ENCODE peak calls at places on chromosome 14, in eight cellular contexts. One of them, this sample, is unnamed.

GRCh38 chr14:95320076-95320895 is 578 bp upstream of the CLMN start:
- DNase-seq in stimulated activated CD4-positive, alpha-beta T cell treated with anti-CD3 and anti-CD28 coated beads, Interleukin-2, amount 100 ng/mL, for 48 hours: no peak
- DNase-seq in GM19239: no peak
- DNase-seq in aorta: no peak
- DNase-seq in activated T-cell treated with anti-CD3 and anti-CD28 coated beads for 1 hour: no peak
- DNase-seq in caudate nucleus: no peak
- DNase-seq in NCI-H345: no peak
- DNase-seq in NCI-H774: no peak
- DNase-seq in this sample: no peak

GRCh38 chr14:91875515-91876286 is 8.4 kb upstream of the TC2N start:
- DNase-seq in stimulated activated CD4-positive, alpha-beta T cell treated with anti-CD3 and anti-CD28 coated beads, Interleukin-2, amount 100 ng/mL, for 48 hours: no peak
- DNase-seq in GM19239: no peak
- DNase-seq in aorta: no peak
- DNase-seq in activated T-cell treated with anti-CD3 and anti-CD28 coated beads for 1 hour: no peak
- DNase-seq in caudate nucleus: no peak
- DNase-seq in NCI-H345: no peak
- DNase-seq in NCI-H774: no peak
- DNase-seq in this sample: no peak

GRCh38 chr14:58747181-58747580 is 109.4 kb downstream of the DACT1 start:
- DNase-seq in stimulated activated CD4-positive, alpha-beta T cell treated with anti-CD3 and anti-CD28 coated beads, Interleukin-2, amount 100 ng/mL, for 48 hours: no peak
- DNase-seq in GM19239: no peak
- DNase-seq in aorta: no peak
- DNase-seq in activated T-cell treated with anti-CD3 and anti-CD28 coated beads for 1 hour: no peak
- DNase-seq in caudate nucleus: no peak
- DNase-seq in NCI-H345: no peak
- DNase-seq in NCI-H774: no peak
- DNase-seq in this sample: no peak

GRCh38 chr14:64475585-64476273 is 10.4 kb downstream of the AKAP5 start:
- DNase-seq in stimulated activated CD4-positive, alpha-beta T cell treated with anti-CD3 and anti-CD28 coated beads, Interleukin-2, amount 100 ng/mL, for 48 hours: no peak
- DNase-seq in GM19239: no peak
- DNase-seq in aorta: no peak
- DNase-seq in activated T-cell treated with anti-CD3 and anti-CD28 coated beads for 1 hour: no peak
- DNase-seq in caudate nucleus: no peak
- DNase-seq in NCI-H345: no peak
- DNase-seq in NCI-H774: no peak
- DNase-seq in this sample: no peak

GRCh38 chr14:23186913-23187654 is 3.6 kb upstream of the SLC7A8 start:
- DNase-seq in stimulated activated CD4-positive, alpha-beta T cell treated with anti-CD3 and anti-CD28 coated beads, Interleukin-2, amount 100 ng/mL, for 48 hours: peak; percentile 23
- DNase-seq in GM19239: no peak
- DNase-seq in aorta: no peak
- DNase-seq in activated T-cell treated with anti-CD3 and anti-CD28 coated beads for 1 hour: no peak
- DNase-seq in caudate nucleus: no peak
- DNase-seq in NCI-H345: peak; percentile 57
- DNase-seq in NCI-H774: no peak
- DNase-seq in this sample: peak; percentile 29

GRCh38 chr14:37695836-37696235 is 100.4 kb downstream of the TTC6 start:
- DNase-seq in stimulated activated CD4-positive, alpha-beta T cell treated with anti-CD3 and anti-CD28 coated beads, Interleukin-2, amount 100 ng/mL, for 48 hours: no peak
- DNase-seq in GM19239: no peak
- DNase-seq in aorta: no peak
- DNase-seq in activated T-cell treated with anti-CD3 and anti-CD28 coated beads for 1 hour: no peak
- DNase-seq in caudate nucleus: no peak
- DNase-seq in NCI-H345: no peak
- DNase-seq in NCI-H774: no peak
- DNase-seq in this sample: no peak

GRCh38 chr14:72476657-72477499 is 417.0 kb downstream of the DPF3 start:
- DNase-seq in stimulated activated CD4-positive, alpha-beta T cell treated with anti-CD3 and anti-CD28 coated beads, Interleukin-2, amount 100 ng/mL, for 48 hours: peak; percentile 38
- DNase-seq in GM19239: peak; percentile 52
- DNase-seq in aorta: no peak
- DNase-seq in activated T-cell treated with anti-CD3 and anti-CD28 coated beads for 1 hour: peak; percentile 17
- DNase-seq in caudate nucleus: no peak
- DNase-seq in NCI-H345: no peak
- DNase-seq in NCI-H774: no peak
- DNase-seq in this sample: no peak

GRCh38 chr14:23364164-23364571 is 804 bp downstream of the EFS start:
- DNase-seq in stimulated activated CD4-positive, alpha-beta T cell treated with anti-CD3 and anti-CD28 coated beads, Interleukin-2, amount 100 ng/mL, for 48 hours: no peak
- DNase-seq in GM19239: no peak
- DNase-seq in aorta: peak; percentile 77
- DNase-seq in activated T-cell treated with anti-CD3 and anti-CD28 coated beads for 1 hour: no peak
- DNase-seq in caudate nucleus: peak; percentile 17
- DNase-seq in NCI-H345: no peak
- DNase-seq in NCI-H774: no peak
- DNase-seq in this sample: no peak

GRCh38 chr14:24775919-24776318 is 141.9 kb upstream of the GZMB start:
- DNase-seq in stimulated activated CD4-positive, alpha-beta T cell treated with anti-CD3 and anti-CD28 coated beads, Interleukin-2, amount 100 ng/mL, for 48 hours: no peak
- DNase-seq in GM19239: no peak
- DNase-seq in aorta: no peak
- DNase-seq in activated T-cell treated with anti-CD3 and anti-CD28 coated beads for 1 hour: no peak
- DNase-seq in caudate nucleus: no peak
- DNase-seq in NCI-H345: no peak
- DNase-seq in NCI-H774: no peak
- DNase-seq in this sample: no peak

GRCh38 chr14:31297701-31298344 is 90.2 kb upstream of the HECTD1 start:
- DNase-seq in stimulated activated CD4-positive, alpha-beta T cell treated with anti-CD3 and anti-CD28 coated beads, Interleukin-2, amount 100 ng/mL, for 48 hours: no peak
- DNase-seq in GM19239: no peak
- DNase-seq in aorta: no peak
- DNase-seq in activated T-cell treated with anti-CD3 and anti-CD28 coated beads for 1 hour: no peak
- DNase-seq in caudate nucleus: no peak
- DNase-seq in NCI-H345: no peak
- DNase-seq in NCI-H774: no peak
- DNase-seq in this sample: no peak

GRCh38 chr14:73888971-73889370 is 2.3 kb downstream of the ZNF410 start:
- DNase-seq in stimulated activated CD4-positive, alpha-beta T cell treated with anti-CD3 and anti-CD28 coated beads, Interleukin-2, amount 100 ng/mL, for 48 hours: no peak
- DNase-seq in GM19239: no peak
- DNase-seq in aorta: no peak
- DNase-seq in activated T-cell treated with anti-CD3 and anti-CD28 coated beads for 1 hour: no peak
- DNase-seq in caudate nucleus: no peak
- DNase-seq in NCI-H345: no peak
- DNase-seq in NCI-H774: no peak
- DNase-seq in this sample: no peak

GRCh38 chr14:84036863-84037262 is 1493.1 kb upstream of the FLRT2 start:
- DNase-seq in stimulated activated CD4-positive, alpha-beta T cell treated with anti-CD3 and anti-CD28 coated beads, Interleukin-2, amount 100 ng/mL, for 48 hours: no peak
- DNase-seq in GM19239: no peak
- DNase-seq in aorta: no peak
- DNase-seq in activated T-cell treated with anti-CD3 and anti-CD28 coated beads for 1 hour: no peak
- DNase-seq in caudate nucleus: no peak
- DNase-seq in NCI-H345: no peak
- DNase-seq in NCI-H774: no peak
- DNase-seq in this sample: no peak

GRCh38 chr14:42222924-42223471 is 616.3 kb downstream of the LRFN5 start:
- DNase-seq in stimulated activated CD4-positive, alpha-beta T cell treated with anti-CD3 and anti-CD28 coated beads, Interleukin-2, amount 100 ng/mL, for 48 hours: no peak
- DNase-seq in GM19239: peak; percentile 1
- DNase-seq in aorta: no peak
- DNase-seq in activated T-cell treated with anti-CD3 and anti-CD28 coated beads for 1 hour: no peak
- DNase-seq in caudate nucleus: no peak
- DNase-seq in NCI-H345: peak; percentile 89
- DNase-seq in NCI-H774: peak; percentile 54
- DNase-seq in this sample: peak; percentile 69

GRCh38 chr14:102514987-102515733 is 5.6 kb upstream of the ANKRD9 start:
- DNase-seq in stimulated activated CD4-positive, alpha-beta T cell treated with anti-CD3 and anti-CD28 coated beads, Interleukin-2, amount 100 ng/mL, for 48 hours: no peak
- DNase-seq in GM19239: no peak
- DNase-seq in aorta: no peak
- DNase-seq in activated T-cell treated with anti-CD3 and anti-CD28 coated beads for 1 hour: no peak
- DNase-seq in caudate nucleus: no peak
- DNase-seq in NCI-H345: no peak
- DNase-seq in NCI-H774: no peak
- DNase-seq in this sample: no peak

GRCh38 chr14:75562048-75562447 is 16.4 kb upstream of the FLVCR2 start:
- DNase-seq in stimulated activated CD4-positive, alpha-beta T cell treated with anti-CD3 and anti-CD28 coated beads, Interleukin-2, amount 100 ng/mL, for 48 hours: peak; percentile 57
- DNase-seq in GM19239: no peak
- DNase-seq in aorta: no peak
- DNase-seq in activated T-cell treated with anti-CD3 and anti-CD28 coated beads for 1 hour: no peak
- DNase-seq in caudate nucleus: no peak
- DNase-seq in NCI-H345: no peak
- DNase-seq in NCI-H774: no peak
- DNase-seq in this sample: no peak

GRCh38 chr14:32559048-32559447 is 229.9 kb downstream of the AKAP6 start:
- DNase-seq in stimulated activated CD4-positive, alpha-beta T cell treated with anti-CD3 and anti-CD28 coated beads, Interleukin-2, amount 100 ng/mL, for 48 hours: no peak
- DNase-seq in GM19239: no peak
- DNase-seq in aorta: no peak
- DNase-seq in activated T-cell treated with anti-CD3 and anti-CD28 coated beads for 1 hour: no peak
- DNase-seq in caudate nucleus: no peak
- DNase-seq in NCI-H345: no peak
- DNase-seq in NCI-H774: no peak
- DNase-seq in this sample: no peak

GRCh38 chr14:103155013-103155412 is 31.8 kb downstream of the TNFAIP2 start:
- DNase-seq in stimulated activated CD4-positive, alpha-beta T cell treated with anti-CD3 and anti-CD28 coated beads, Interleukin-2, amount 100 ng/mL, for 48 hours: no peak
- DNase-seq in GM19239: no peak
- DNase-seq in aorta: peak; percentile 88
- DNase-seq in activated T-cell treated with anti-CD3 and anti-CD28 coated beads for 1 hour: no peak
- DNase-seq in caudate nucleus: peak; percentile 35
- DNase-seq in NCI-H345: no peak
- DNase-seq in NCI-H774: no peak
- DNase-seq in this sample: no peak

GRCh38 chr14:32408018-32408417 is 78.9 kb downstream of the AKAP6 start:
- DNase-seq in stimulated activated CD4-positive, alpha-beta T cell treated with anti-CD3 and anti-CD28 coated beads, Interleukin-2, amount 100 ng/mL, for 48 hours: no peak
- DNase-seq in GM19239: no peak
- DNase-seq in aorta: no peak
- DNase-seq in activated T-cell treated with anti-CD3 and anti-CD28 coated beads for 1 hour: no peak
- DNase-seq in caudate nucleus: peak; percentile 42
- DNase-seq in NCI-H345: no peak
- DNase-seq in NCI-H774: no peak
- DNase-seq in this sample: no peak

GRCh38 chr14:55180434-55180833 is 11.0 kb downstream of the DLGAP5 start:
- DNase-seq in stimulated activated CD4-positive, alpha-beta T cell treated with anti-CD3 and anti-CD28 coated beads, Interleukin-2, amount 100 ng/mL, for 48 hours: no peak
- DNase-seq in GM19239: no peak
- DNase-seq in aorta: no peak
- DNase-seq in activated T-cell treated with anti-CD3 and anti-CD28 coated beads for 1 hour: no peak
- DNase-seq in caudate nucleus: no peak
- DNase-seq in NCI-H345: no peak
- DNase-seq in NCI-H774: no peak
- DNase-seq in this sample: no peak

GRCh38 chr14:89485264-89485663 is 68.2 kb upstream of the FOXN3 start:
- DNase-seq in stimulated activated CD4-positive, alpha-beta T cell treated with anti-CD3 and anti-CD28 coated beads, Interleukin-2, amount 100 ng/mL, for 48 hours: no peak
- DNase-seq in GM19239: no peak
- DNase-seq in aorta: no peak
- DNase-seq in activated T-cell treated with anti-CD3 and anti-CD28 coated beads for 1 hour: no peak
- DNase-seq in caudate nucleus: no peak
- DNase-seq in NCI-H345: no peak
- DNase-seq in NCI-H774: no peak
- DNase-seq in this sample: peak; percentile 43

GRCh38 chr14:92651106-92651792 is 97.2 kb downstream of the LGMN start:
- DNase-seq in stimulated activated CD4-positive, alpha-beta T cell treated with anti-CD3 and anti-CD28 coated beads, Interleukin-2, amount 100 ng/mL, for 48 hours: peak; percentile 60
- DNase-seq in GM19239: peak; percentile 73
- DNase-seq in aorta: no peak
- DNase-seq in activated T-cell treated with anti-CD3 and anti-CD28 coated beads for 1 hour: peak; percentile 68
- DNase-seq in caudate nucleus: no peak
- DNase-seq in NCI-H345: no peak
- DNase-seq in NCI-H774: no peak
- DNase-seq in this sample: no peak

GRCh38 chr14:37122919-37123639 is 49.3 kb downstream of the SLC25A21 start:
- DNase-seq in stimulated activated CD4-positive, alpha-beta T cell treated with anti-CD3 and anti-CD28 coated beads, Interleukin-2, amount 100 ng/mL, for 48 hours: no peak
- DNase-seq in GM19239: no peak
- DNase-seq in aorta: no peak
- DNase-seq in activated T-cell treated with anti-CD3 and anti-CD28 coated beads for 1 hour: no peak
- DNase-seq in caudate nucleus: no peak
- DNase-seq in NCI-H345: no peak
- DNase-seq in NCI-H774: no peak
- DNase-seq in this sample: no peak

GRCh38 chr14:50773632-50774541 is 57.1 kb downstream of the NIN start:
- DNase-seq in stimulated activated CD4-positive, alpha-beta T cell treated with anti-CD3 and anti-CD28 coated beads, Interleukin-2, amount 100 ng/mL, for 48 hours: peak; percentile 35
- DNase-seq in GM19239: no peak
- DNase-seq in aorta: peak; percentile 77
- DNase-seq in activated T-cell treated with anti-CD3 and anti-CD28 coated beads for 1 hour: no peak
- DNase-seq in caudate nucleus: no peak
- DNase-seq in NCI-H345: peak; percentile 7
- DNase-seq in NCI-H774: no peak
- DNase-seq in this sample: peak; percentile 22

GRCh38 chr14:26709019-26709418 is 111.2 kb upstream of the NOVA1 start:
- DNase-seq in stimulated activated CD4-positive, alpha-beta T cell treated with anti-CD3 and anti-CD28 coated beads, Interleukin-2, amount 100 ng/mL, for 48 hours: no peak
- DNase-seq in GM19239: no peak
- DNase-seq in aorta: no peak
- DNase-seq in activated T-cell treated with anti-CD3 and anti-CD28 coated beads for 1 hour: no peak
- DNase-seq in caudate nucleus: no peak
- DNase-seq in NCI-H345: no peak
- DNase-seq in NCI-H774: no peak
- DNase-seq in this sample: no peak

GRCh38 chr14:83975435-83976222 is 1554.3 kb upstream of the FLRT2 start:
- DNase-seq in stimulated activated CD4-positive, alpha-beta T cell treated with anti-CD3 and anti-CD28 coated beads, Interleukin-2, amount 100 ng/mL, for 48 hours: no peak
- DNase-seq in GM19239: no peak
- DNase-seq in aorta: peak; percentile 74
- DNase-seq in activated T-cell treated with anti-CD3 and anti-CD28 coated beads for 1 hour: no peak
- DNase-seq in caudate nucleus: no peak
- DNase-seq in NCI-H345: no peak
- DNase-seq in NCI-H774: no peak
- DNase-seq in this sample: peak; percentile 5

GRCh38 chr14:44163946-44164345 is 343.1 kb downstream of the FSCB start:
- DNase-seq in stimulated activated CD4-positive, alpha-beta T cell treated with anti-CD3 and anti-CD28 coated beads, Interleukin-2, amount 100 ng/mL, for 48 hours: no peak
- DNase-seq in GM19239: no peak
- DNase-seq in aorta: no peak
- DNase-seq in activated T-cell treated with anti-CD3 and anti-CD28 coated beads for 1 hour: no peak
- DNase-seq in caudate nucleus: no peak
- DNase-seq in NCI-H345: no peak
- DNase-seq in NCI-H774: no peak
- DNase-seq in this sample: no peak

GRCh38 chr14:79649856-79650255 is 561.4 kb downstream of the DIO2 start:
- DNase-seq in stimulated activated CD4-positive, alpha-beta T cell treated with anti-CD3 and anti-CD28 coated beads, Interleukin-2, amount 100 ng/mL, for 48 hours: no peak
- DNase-seq in GM19239: no peak
- DNase-seq in aorta: no peak
- DNase-seq in activated T-cell treated with anti-CD3 and anti-CD28 coated beads for 1 hour: no peak
- DNase-seq in caudate nucleus: no peak
- DNase-seq in NCI-H345: no peak
- DNase-seq in NCI-H774: no peak
- DNase-seq in this sample: no peak

GRCh38 chr14:105937253-105938054 is 411.1 kb downstream of the TMEM121 start:
- DNase-seq in stimulated activated CD4-positive, alpha-beta T cell treated with anti-CD3 and anti-CD28 coated beads, Interleukin-2, amount 100 ng/mL, for 48 hours: no peak
- DNase-seq in GM19239: no peak
- DNase-seq in aorta: no peak
- DNase-seq in activated T-cell treated with anti-CD3 and anti-CD28 coated beads for 1 hour: no peak
- DNase-seq in caudate nucleus: no peak
- DNase-seq in NCI-H345: no peak
- DNase-seq in NCI-H774: no peak
- DNase-seq in this sample: no peak